ENCODE peak calls at places on chromosomes 12 and 14, in six cellular contexts. T is foreskin fibroblast, G is A549, O is body of pancreas, N is AG09309, P is activated B cell treated with CpG ODN at 0.5 μM for 24 hours. H is an unnamed sample.

GRCh38 chr12:56571131-56571530 is 49.5 kb downstream of the RBMS2 start:
- DNase-seq in T (no peak), G (no peak), O (no peak), N (no peak), P (no peak), H (no peak)

GRCh38 chr12:66573605-66574004 is 105.3 kb downstream of the GRIP1 start:
- DNase-seq in T (no peak), G (no peak), O (no peak), N (no peak), P (no peak), H (no peak)

GRCh38 chr12:32947203-32947795 is 50.7 kb upstream of the PKP2 start:
- DNase-seq in T (no peak), G (peak; percentile 7), O (no peak), N (no peak), P (no peak), H (no peak)

GRCh38 chr12:120833849-120834248 is 70.3 kb downstream of the SPPL3 start:
- DNase-seq in T (peak; percentile 55), G (no peak), O (no peak), N (no peak), P (no peak), H (no peak)

GRCh38 chr12:88895634-88896033 is 315.4 kb upstream of the KITLG start:
- DNase-seq in T (no peak), G (no peak), O (no peak), N (no peak), P (no peak), H (no peak)

GRCh38 chr12:5518584-5519365 is 86.9 kb downstream of the NTF3 start:
- DNase-seq in T (no peak), G (no peak), O (no peak), N (no peak), P (no peak), H (no peak)

GRCh38 chr14:35386673-35387125 is 17.9 kb downstream of the NFKBIA start:
- DNase-seq in T (no peak), G (no peak), O (no peak), N (no peak), P (no peak), H (peak; percentile 90)

GRCh38 chr12:3622732-3623690 is 129.9 kb downstream of the CRACR2A start:
- DNase-seq in T (no peak), G (no peak), O (no peak), N (no peak), P (no peak), H (no peak)

GRCh38 chr12:29771786-29772185 is 12.0 kb downstream of the TMTC1 start:
- DNase-seq in T (no peak), G (no peak), O (no peak), N (no peak), P (no peak), H (no peak)

GRCh38 chr12:24561411-24561871 is 387.5 kb downstream of the BCAT1 start:
- DNase-seq in T (no peak), G (peak; percentile 10), O (no peak), N (no peak), P (no peak), H (no peak)

GRCh38 chr12:75479963-75480461 is 543 bp upstream of the GLIPR1 start:
- DNase-seq in T (peak; percentile 64), G (no peak), O (no peak), N (peak; percentile 56), P (no peak), H (no peak)

GRCh38 chr12:124689585-124689984 is 122.2 kb upstream of the NCOR2 start:
- DNase-seq in T (no peak), G (no peak), O (no peak), N (no peak), P (no peak), H (no peak)

GRCh38 chr14:67704484-67705089 is 2.9 kb downstream of the RDH12 start:
- DNase-seq in T (peak; percentile 32), G (peak; percentile 74), O (peak; percentile 20), N (no peak), P (no peak), H (peak; percentile 25)

GRCh38 chr14:44620106-44621019 is 113.3 kb upstream of the FSCB start:
- DNase-seq in T (no peak), G (no peak), O (no peak), N (no peak), P (no peak), H (no peak)

GRCh38 chr12:115998119-115998633 is 279.3 kb downstream of the MED13L start:
- DNase-seq in T (peak; percentile 40), G (peak; percentile 45), O (no peak), N (peak; percentile 46), P (no peak), H (no peak)

GRCh38 chr12:123726962-123727361 is 14.8 kb downstream of the ATP6V0A2 start:
- DNase-seq in T (no peak), G (no peak), O (no peak), N (no peak), P (no peak), H (no peak)

GRCh38 chr12:27333311-27334009 is 824 bp downstream of the BMAL2 start:
- DNase-seq in T (no peak), G (no peak), O (peak; percentile 31), N (no peak), P (peak; percentile 39), H (peak; percentile 9)

GRCh38 chr12:104423273-104423672 is 33.5 kb upstream of the CHST11 start:
- DNase-seq in T (no peak), G (no peak), O (no peak), N (no peak), P (no peak), H (no peak)

GRCh38 chr12:52834727-52835001 is 553 bp upstream of the KRT79 start:
- DNase-seq in T (no peak), G (no peak), O (no peak), N (no peak), P (no peak), H (no peak)

DNA sequence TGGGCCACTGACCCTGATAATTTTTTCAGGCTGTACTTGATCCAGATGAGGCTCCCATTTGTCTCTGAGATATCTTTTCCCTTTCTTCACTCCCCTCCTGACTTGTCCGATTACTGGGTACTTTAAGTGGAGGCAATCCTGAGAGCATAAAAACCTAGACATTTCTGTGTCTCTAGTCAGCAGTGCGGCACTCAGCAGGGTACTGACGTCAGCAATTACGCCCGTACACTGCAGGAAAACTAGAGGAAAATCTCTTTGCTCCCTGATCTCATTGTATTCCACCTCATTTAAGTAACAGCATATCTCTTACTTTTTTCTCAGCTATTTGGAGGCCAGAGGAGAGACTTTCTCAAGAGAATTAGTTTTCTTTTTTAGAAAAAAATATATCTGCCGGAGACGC is 315.5 kb upstream of the OR4E1 start:
- DNase-seq in T (no peak), G (no peak), O (no peak), N (no peak), P (no peak), H (no peak)
- TF ChIP-seq CTCF in T (no peak), G (no peak), O (no peak), N (no peak), P (no peak), H (no peak)

GRCh38 chr14:99035712-99036593 is 236.0 kb downstream of the BCL11B start:
- DNase-seq in T (peak; percentile 82), G (peak; percentile 89), O (peak; percentile 71), N (peak; percentile 88), P (no peak), H (no peak)

GRCh38 chr14:99039316-99040041 is 232.5 kb downstream of the BCL11B start:
- DNase-seq in T (no peak), G (no peak), O (no peak), N (no peak), P (no peak), H (no peak)

GRCh38 chr14:99036594-99037293 is 235.3 kb downstream of the BCL11B start:
- DNase-seq in T (no peak), G (no peak), O (no peak), N (no peak), P (no peak), H (no peak)

GRCh38 chr14:99038401-99038800 is 233.6 kb downstream of the BCL11B start:
- DNase-seq in T (no peak), G (no peak), O (no peak), N (no peak), P (no peak), H (no peak)

GRCh38 chr14:99037777-99038176 is 234.2 kb downstream of the BCL11B start:
- DNase-seq in T (no peak), G (no peak), O (no peak), N (no peak), P (no peak), H (no peak)
- TF ChIP-seq CTCF in T (no peak), G (no peak), O (no peak), N (no peak), P (no peak), H (no peak)

DNA sequence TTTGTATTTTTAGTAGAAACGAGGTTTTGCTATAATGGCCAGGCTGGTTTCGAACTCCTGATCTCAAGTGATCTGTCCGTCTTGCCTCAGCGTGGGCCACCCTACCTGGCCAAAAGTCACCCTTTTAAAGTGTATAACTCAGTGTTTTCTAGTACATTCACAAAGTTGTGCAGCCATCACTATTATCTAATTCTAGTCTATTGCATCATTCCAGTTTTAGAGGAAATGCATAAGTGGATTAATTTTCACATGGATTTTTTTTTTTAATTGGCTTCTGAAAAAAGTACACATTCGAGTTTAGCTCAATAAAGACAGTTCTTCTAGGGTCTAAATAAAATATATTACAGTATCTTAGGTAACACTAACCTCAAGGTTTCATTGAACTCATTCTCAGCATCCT is 3.7 kb downstream of the DEPDC4 start:
- DNase-seq in T (no peak), G (no peak), O (no peak), N (no peak), P (no peak), H (no peak)
- TF ChIP-seq CTCF in T (no peak), G (no peak), O (no peak), N (no peak), P (no peak), H (no peak)

GRCh38 chr12:107564946-107565345 is 120.7 kb upstream of the PWP1 start:
- DNase-seq in T (no peak), G (no peak), O (no peak), N (no peak), P (no peak), H (peak; percentile 47)
- TF ChIP-seq CTCF in T (no peak), G (peak; percentile 32), O (no peak), N (peak; percentile 52), P (no peak), H (peak; percentile 72)

H was measured in BE2C.